ENCODE peak calls at places on chromosomes 1 and 21, in seven cellular contexts. N is HCT116, G is GM12892, Q is spleen, C is prostate gland, D is transverse colon, I is stomach. Z is an unnamed sample.
A peak's percentile ranks its signal among the peaks of the same experiment; 100 is the strongest.

GRCh38 chr1:94038511-94038910 is 82.4 kb downstream of the ABCA4 start:
- DNase-seq in D (no peak), N (no peak), G (no peak), Q (no peak), I (no peak), C (no peak), Z (no peak)

GRCh38 chr1:165501975-165502358 is 41.8 kb upstream of the LRRC52 start:
- DNase-seq in N (no peak), G (no peak), C (no peak), Q (no peak), D (no peak), I (no peak), Z (no peak)

GRCh38 chr1:192445243-192445642 is 128.5 kb downstream of the RGS21 start:
- DNase-seq in C (no peak), Q (no peak), I (no peak), N (no peak), D (no peak), G (no peak), Z (no peak)

GRCh38 chr1:245716561-245716960 is 561.8 kb downstream of the KIF26B start:
- DNase-seq in Q (no peak), I (no peak), G (no peak), N (no peak), C (no peak), D (no peak), Z (no peak)

GRCh38 chr1:204706838-204707509 is 21.4 kb upstream of the LRRN2 start:
- DNase-seq in Q (no peak), D (no peak), I (no peak), G (no peak), C (no peak), N (no peak), Z (no peak)

GRCh38 chr1:182185822-182186756 is 124.6 kb upstream of the ZNF648 start:
- DNase-seq in N (peak; percentile 49), I (no peak), G (no peak), D (no peak), Q (no peak), C (no peak), Z (no peak)

GRCh38 chr1:56940039-56940438 is 25.8 kb downstream of the C8B start:
- DNase-seq in N (no peak), I (no peak), G (no peak), Q (no peak), C (no peak), D (no peak), Z (no peak)

GRCh38 chr1:96234299-96234698 is 487.3 kb upstream of the PTBP2 start:
- DNase-seq in I (peak; percentile 53), D (no peak), N (peak; percentile 29), C (no peak), Q (no peak), G (no peak), Z (no peak)

GRCh38 chr1:64856564-64856963 is 109.8 kb downstream of the JAK1 start:
- DNase-seq in N (no peak), C (peak; percentile 21), G (no peak), I (no peak), D (peak; percentile 39), Q (no peak), Z (no peak)

GRCh38 chr1:208921259-208921658 is 662.3 kb upstream of the CAMK1G start:
- DNase-seq in N (no peak), C (no peak), D (no peak), G (no peak), Q (no peak), I (no peak), Z (no peak)

GRCh38 chr21:42746593-42747266 is 93.3 kb downstream of the PDE9A start:
- DNase-seq in G (no peak), C (no peak), I (peak; percentile 53), N (no peak), Q (peak; percentile 92), D (peak; percentile 53), Z (no peak)

GRCh38 chr21:37614351-37614875 is 247.8 kb downstream of the DYRK1A start:
- DNase-seq in Q (no peak), G (no peak), C (no peak), I (no peak), D (no peak), N (no peak), Z (no peak)

GRCh38 chr1:208785629-208786028 is 541.4 kb upstream of the PLXNA2 start:
- DNase-seq in N (no peak), D (no peak), C (no peak), I (no peak), Q (no peak), G (no peak), Z (no peak)

GRCh38 chr1:201570158-201570885 is 31.4 kb downstream of the NAV1 start:
- DNase-seq in C (no peak), N (no peak), G (no peak), Q (peak; percentile 55), I (no peak), D (no peak), Z (no peak)

GRCh38 chr1:201568859-201569294 is 29.9 kb downstream of the NAV1 start:
- DNase-seq in D (no peak), I (no peak), Q (peak; percentile 66), G (no peak), N (no peak), C (no peak), Z (no peak)

GRCh38 chr1:201566529-201566823 is 27.5 kb downstream of the NAV1 start:
- DNase-seq in G (no peak), D (no peak), Q (no peak), N (no peak), I (no peak), C (no peak), Z (no peak)

GRCh38 chr1:201566933-201567801 is 28.2 kb downstream of the NAV1 start:
- DNase-seq in I (no peak), N (no peak), Q (peak; percentile 65), G (no peak), C (no peak), D (no peak), Z (no peak)

DNA sequence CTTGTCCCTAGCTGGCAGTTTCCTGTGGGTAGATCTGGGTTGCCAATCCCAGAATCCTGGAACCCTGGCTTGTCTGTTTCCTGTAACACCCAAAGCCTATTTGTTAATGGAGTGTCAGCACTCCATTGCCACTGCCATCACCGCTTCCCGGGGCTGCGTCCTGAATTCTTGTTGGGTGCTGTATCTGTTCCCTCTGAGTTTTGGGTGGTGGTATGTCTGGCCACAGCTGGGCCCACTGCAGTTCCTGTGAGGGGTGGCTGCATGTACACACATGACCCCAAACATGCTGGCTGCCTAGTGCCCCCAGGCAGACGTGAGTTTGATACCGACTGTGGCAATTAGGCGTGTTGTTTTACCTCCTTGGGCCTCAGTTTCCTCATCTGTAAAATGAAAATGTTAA is 29.3 kb downstream of the NAV1 start:
- DNase-seq in D (no peak), G (no peak), Q (peak; percentile 60), N (no peak), C (no peak), I (no peak), Z (no peak)
- TF ChIP-seq POLR2AphosphoS5 in D (no peak), G (no peak), Q (no peak), N (no peak), C (no peak), I (no peak), Z (no peak)

GRCh38 chr21:36063375-36064084 is 3.2 kb upstream of the SETD4 start:
- DNase-seq in I (no peak), G (no peak), Q (no peak), D (no peak), N (no peak), C (no peak), Z (no peak)

GRCh38 chr21:36059823-36060158 is 535 bp downstream of the SETD4 start:
- DNase-seq in I (peak; percentile 30), N (no peak), C (peak; percentile 14), G (peak; percentile 54), Q (no peak), D (peak; percentile 52), Z (no peak)

GRCh38 chr21:36060159-36060921 is at the start of gene SETD4:
- DNase-seq in C (peak; percentile 80), D (peak; percentile 94), N (peak; percentile 90), G (peak; percentile 95), Q (peak; percentile 97), I (peak; percentile 93), Z (peak; percentile 94)

GRCh38 chr21:36064085-36064460 is 3.7 kb upstream of the SETD4 start:
- DNase-seq in N (no peak), C (no peak), D (no peak), I (no peak), Q (no peak), G (no peak), Z (no peak)

GRCh38 chr21:36061445-36061844 is 1.1 kb upstream of the SETD4 start:
- DNase-seq in Q (no peak), G (no peak), C (no peak), D (no peak), I (no peak), N (no peak), Z (no peak)
- TF ChIP-seq POLR2A in Q (no peak), G (no peak), C (no peak), D (no peak), I (no peak), N (no peak), Z (no peak)

GRCh38 chr1:82565146-82565545 is 764.4 kb downstream of the ADGRL2 start:
- DNase-seq in G (no peak), I (no peak), N (peak; percentile 59), D (no peak), Q (no peak), C (peak; percentile 16), Z (no peak)

GRCh38 chr1:82562448-82562847 is 761.7 kb downstream of the ADGRL2 start:
- DNase-seq in I (no peak), C (no peak), Q (no peak), D (no peak), G (no peak), N (no peak), Z (no peak)

GRCh38 chr1:82564338-82564737 is 763.6 kb downstream of the ADGRL2 start:
- DNase-seq in I (no peak), Q (no peak), D (no peak), C (peak; percentile 64), N (no peak), G (no peak), Z (no peak)

GRCh38 chr1:82565546-82565945 is 764.8 kb downstream of the ADGRL2 start:
- DNase-seq in D (no peak), Q (no peak), I (no peak), C (no peak), N (peak; percentile 61), G (no peak), Z (no peak)

GRCh38 chr1:82560566-82560965 is 759.8 kb downstream of the ADGRL2 start:
- DNase-seq in Q (no peak), G (no peak), I (no peak), N (no peak), C (no peak), D (no peak), Z (no peak)
- TF ChIP-seq POLR2AphosphoS5 in Q (no peak), G (no peak), I (no peak), N (no peak), C (no peak), D (no peak), Z (no peak)

GRCh38 chr1:173853074-173853473 is 14.7 kb downstream of the GAS5 start:
- DNase-seq in C (no peak), Q (no peak), G (no peak), D (no peak), I (no peak), N (no peak), Z (no peak)

GRCh38 chr1:173856903-173857302 is 10.9 kb downstream of the GAS5 start:
- DNase-seq in N (no peak), D (no peak), G (no peak), Q (no peak), C (no peak), I (no peak), Z (no peak)

GRCh38 chr1:173852105-173852504 is 15.7 kb downstream of the GAS5 start:
- DNase-seq in D (no peak), N (no peak), Q (no peak), G (no peak), C (no peak), I (no peak), Z (no peak)

GRCh38 chr1:173857363-173857917 is 10.3 kb downstream of the GAS5 start:
- DNase-seq in I (no peak), G (no peak), C (no peak), N (no peak), Q (no peak), D (no peak), Z (no peak)

GRCh38 chr1:173856014-173856413 is 11.8 kb downstream of the GAS5 start:
- DNase-seq in C (no peak), D (no peak), G (no peak), Q (no peak), N (no peak), I (no peak), Z (no peak)
- TF ChIP-seq POLR2A in C (no peak), D (no peak), G (no peak), Q (no peak), N (no peak), I (no peak), Z (no peak)

Z was measured in GM12891.